ENCODE peak calls at places on chromosome 18, in nine cellular contexts. P is tibial artery; J is HepG2; I is lower lobe of right lung; Z is GM23338; R is CD4-positive, CD25-positive, alpha-beta regulatory T cell; L is neural progenitor cell; W is astrocyte; N is left ventricle myocardium inferior. H is an unnamed sample.

GRCh38 chr18:13725566-13726227 is 661 bp downstream of the FAM210A start:
- DNase-seq in P (no peak), J (peak; percentile 16), I (no peak), Z (peak; percentile 36), R (peak; percentile 19), L (no peak), W (peak; percentile 1), N (no peak), H (no peak)

GRCh38 chr18:62347091-62347506 is 22.0 kb downstream of the TNFRSF11A start:
- DNase-seq in P (no peak), J (no peak), I (no peak), Z (peak; percentile 44), R (no peak), L (peak; percentile 19), W (no peak), N (no peak), H (no peak)

GRCh38 chr18:47997338-47997780 is 66.9 kb upstream of the SMAD2 start:
- DNase-seq in P (no peak), J (no peak), I (no peak), Z (peak; percentile 84), R (no peak), L (peak; percentile 77), W (no peak), N (no peak), H (no peak)

GRCh38 chr18:27901424-27902226 is 275.3 kb downstream of the CDH2 start:
- DNase-seq in P (no peak), J (no peak), I (no peak), Z (no peak), R (no peak), L (peak; percentile 33), W (no peak), N (no peak), H (no peak)

GRCh38 chr18:31040982-31041345 is 1.6 kb downstream of the DSC3 start:
- DNase-seq in P (no peak), J (no peak), I (no peak), Z (peak; percentile 62), R (no peak), L (peak; percentile 66), W (no peak), N (no peak), H (no peak)

GRCh38 chr18:30987479-30988241 is 54.9 kb downstream of the DSC3 start:
- DNase-seq in P (no peak), J (no peak), I (peak; percentile 55), Z (no peak), R (no peak), L (no peak), W (peak; percentile 5), N (no peak), H (no peak)

GRCh38 chr18:3836937-3837336 is 387.0 kb downstream of the TGIF1 start:
- DNase-seq in P (no peak), J (no peak), I (no peak), Z (no peak), R (no peak), L (no peak), W (no peak), N (no peak), H (no peak)

GRCh38 chr18:46073474-46074331 is 1.6 kb upstream of the PSTPIP2 start:
- DNase-seq in P (no peak), J (peak; percentile 62), I (no peak), Z (peak; percentile 82), R (peak; percentile 75), L (peak; percentile 67), W (no peak), N (no peak), H (peak; percentile 27)

GRCh38 chr18:76437011-76437410 is 58.0 kb downstream of the ZNF516 start:
- DNase-seq in P (no peak), J (no peak), I (no peak), Z (peak; percentile 11), R (no peak), L (no peak), W (no peak), N (peak; percentile 66), H (no peak)

GRCh38 chr18:48942086-48942485 is 8.7 kb downstream of the SMAD7 start:
- DNase-seq in P (no peak), J (no peak), I (no peak), Z (no peak), R (no peak), L (no peak), W (no peak), N (no peak), H (no peak)

GRCh38 chr18:2102022-2102421 is 469.3 kb downstream of the METTL4 start:
- DNase-seq in P (no peak), J (no peak), I (no peak), Z (no peak), R (no peak), L (no peak), W (no peak), N (no peak), H (no peak)

GRCh38 chr18:37385846-37386435 is 179.7 kb downstream of the CELF4 start:
- DNase-seq in P (no peak), J (peak; percentile 13), I (no peak), Z (peak; percentile 70), R (peak; percentile 29), L (peak; percentile 56), W (no peak), N (no peak), H (no peak)

GRCh38 chr18:31303771-31304170 is 14.2 kb upstream of the DSG1 start:
- DNase-seq in P (no peak), J (no peak), I (no peak), Z (no peak), R (no peak), L (no peak), W (peak; percentile 41), N (no peak), H (no peak)

GRCh38 chr18:68781224-68781623 is 16.7 kb upstream of the CCDC102B start:
- DNase-seq in P (no peak), J (no peak), I (no peak), Z (no peak), R (no peak), L (no peak), W (no peak), N (no peak), H (no peak)

GRCh38 chr18:26356045-26356785 is 130.0 kb downstream of the TAF4B start:
- DNase-seq in P (no peak), J (no peak), I (no peak), Z (no peak), R (no peak), L (no peak), W (no peak), N (no peak), H (no peak)

GRCh38 chr18:74479486-74480148 is 16.5 kb upstream of the CNDP2 start:
- DNase-seq in P (no peak), J (no peak), I (no peak), Z (no peak), R (no peak), L (no peak), W (no peak), N (no peak), H (no peak)

DNA sequence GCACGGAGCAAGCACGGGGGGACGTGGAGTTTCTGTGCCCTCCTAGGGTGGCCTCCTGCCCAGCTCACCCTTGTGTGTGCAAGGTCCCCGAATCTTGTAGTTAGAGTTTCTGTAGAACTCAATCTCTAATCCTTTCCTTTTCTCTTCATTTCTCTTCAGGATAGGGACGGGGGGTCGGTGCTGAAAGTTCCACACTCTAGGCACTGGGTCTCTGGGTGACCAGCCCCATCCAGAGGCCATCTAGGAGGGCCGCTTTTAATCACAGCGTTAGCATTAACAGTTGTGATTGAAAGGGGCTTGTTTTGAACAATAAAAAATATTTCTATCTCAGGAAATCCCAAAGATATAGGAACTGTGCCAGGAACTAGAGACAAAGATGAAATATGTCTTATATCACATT is 10.5 kb downstream of the SOCS6 start:
- DNase-seq in P (no peak), J (no peak), I (no peak), Z (peak; percentile 50), R (no peak), L (peak; percentile 10), W (no peak), N (no peak), H (no peak)
- H3K4me1 ChIP-seq in P (peaks cover 4% of the 10 kb centered on the region), J (peaks cover 51% of the 10 kb centered on the region), I (peaks cover 44% of the 10 kb centered on the region), Z (peaks cover 39% of the 10 kb centered on the region), R (no peaks in the 10 kb centered on the region), L (peaks cover 28% of the 10 kb centered on the region), W (peaks cover 15% of the 10 kb centered on the region), N (peaks cover 89% of the 10 kb centered on the region), H (no peaks in the 10 kb centered on the region)

GRCh38 chr18:8948011-8948410 is 154.5 kb upstream of the NDUFV2 start:
- DNase-seq in P (no peak), J (no peak), I (no peak), Z (no peak), R (no peak), L (no peak), W (peak; percentile 58), N (no peak), H (no peak)
- H3K4me1 ChIP-seq in P (no peaks in the 10 kb centered on the region), J (peaks cover 10% of the 10 kb centered on the region), I (no peaks in the 10 kb centered on the region), Z (peaks cover 32% of the 10 kb centered on the region), R (no peaks in the 10 kb centered on the region), L (peaks cover 3% of the 10 kb centered on the region), W (peaks cover 53% of the 10 kb centered on the region), N (peaks cover 4% of the 10 kb centered on the region), H (no peaks in the 10 kb centered on the region)

GRCh38 chr18:8752329-8752728 is 47.0 kb downstream of the MTCL1 start:
- DNase-seq in P (no peak), J (no peak), I (no peak), Z (no peak), R (no peak), L (no peak), W (peak; percentile 49), N (no peak), H (no peak)
- H3K4me1 ChIP-seq in P (no peaks in the 10 kb centered on the region), J (no peaks in the 10 kb centered on the region), I (no peaks in the 10 kb centered on the region), Z (no peaks in the 10 kb centered on the region), R (peaks cover 24% of the 10 kb centered on the region), L (peaks cover 6% of the 10 kb centered on the region), W (peaks cover 57% of the 10 kb centered on the region), N (no peaks in the 10 kb centered on the region), H (peaks cover 26% of the 10 kb centered on the region)

GRCh38 chr18:24014986-24015896 is 687 bp downstream of the TTC39C start:
- DNase-seq in P (peak; percentile 77), J (peak; percentile 13), I (peak; percentile 61), Z (peak; percentile 55), R (peak; percentile 45), L (peak; percentile 68), W (peak; percentile 57), N (peak; percentile 37), H (peak; percentile 53)
- H3K4me1 ChIP-seq in P (peaks cover 4% of the 10 kb centered on the region), J (peaks cover 23% of the 10 kb centered on the region), I (peaks cover 60% of the 10 kb centered on the region), Z (peaks cover 49% of the 10 kb centered on the region), R (peaks cover 80% of the 10 kb centered on the region), L (peaks cover 7% of the 10 kb centered on the region), W (peaks cover 8% of the 10 kb centered on the region), N (peaks cover 26% of the 10 kb centered on the region), H (peaks cover 78% of the 10 kb centered on the region)

GRCh38 chr18:24013061-24013460 is 1.5 kb upstream of the TTC39C start:
- DNase-seq in P (no peak), J (no peak), I (no peak), Z (no peak), R (no peak), L (no peak), W (no peak), N (no peak), H (no peak)
- H3K4me1 ChIP-seq in P (peaks cover 4% of the 10 kb centered on the region), J (peaks cover 23% of the 10 kb centered on the region), I (peaks cover 51% of the 10 kb centered on the region), Z (peaks cover 27% of the 10 kb centered on the region), R (peaks cover 80% of the 10 kb centered on the region), L (peaks cover 7% of the 10 kb centered on the region), W (peaks cover 8% of the 10 kb centered on the region), N (peaks cover 26% of the 10 kb centered on the region), H (peaks cover 78% of the 10 kb centered on the region)

GRCh38 chr18:55245200-55245599 is 285.9 kb upstream of the CCDC68 start:
- DNase-seq in P (no peak), J (no peak), I (no peak), Z (no peak), R (no peak), L (no peak), W (no peak), N (no peak), H (no peak)
- H3K4me1 ChIP-seq in P (peaks cover 24% of the 10 kb centered on the region), J (no peaks in the 10 kb centered on the region), I (peaks cover 10% of the 10 kb centered on the region), Z (peaks cover 6% of the 10 kb centered on the region), R (no peaks in the 10 kb centered on the region), L (no peaks in the 10 kb centered on the region), W (peaks cover 27% of the 10 kb centered on the region), N (peaks cover 88% of the 10 kb centered on the region), H (no peaks in the 10 kb centered on the region)